ENCODE peak calls at places on chromosome 12, in eight cellular contexts. Z, F, Y, T, N, H, S and V are unnamed samples.

GRCh38 chr12:90695415-90695814 is 259.6 kb downstream of the CCER1 start:
- DNase-seq in Z (no peak), F (peak; percentile 18), Y (no peak), T (peak; percentile 34), N (no peak), H (no peak), S (no peak), V (no peak)

GRCh38 chr12:108712164-108712924 is 19.0 kb downstream of the CORO1C start:
- DNase-seq in Z (no peak), F (no peak), Y (no peak), T (no peak), N (no peak), H (no peak), S (no peak), V (no peak)

GRCh38 chr12:48980389-48980952 is 2.3 kb downstream of the WNT1 start:
- DNase-seq in Z (no peak), F (no peak), Y (no peak), T (no peak), N (no peak), H (no peak), S (peak; percentile 53), V (no peak)

GRCh38 chr12:52316701-52317100 is 4.5 kb downstream of the KRT83 start:
- DNase-seq in Z (no peak), F (no peak), Y (no peak), T (no peak), N (no peak), H (no peak), S (no peak), V (no peak)

GRCh38 chr12:22658214-22658613 is 33.2 kb downstream of the ETNK1 start:
- DNase-seq in Z (no peak), F (peak; percentile 10), Y (peak; percentile 75), T (peak; percentile 51), N (no peak), H (no peak), S (no peak), V (no peak)

GRCh38 chr12:127230843-127231260 is 1036.1 kb upstream of the TMEM132C start:
- DNase-seq in Z (no peak), F (peak; percentile 65), Y (peak; percentile 98), T (peak; percentile 83), N (no peak), H (peak; percentile 15), S (no peak), V (no peak)

GRCh38 chr12:6443361-6443983 is 1.3 kb upstream of the CD27 start:
- DNase-seq in Z (no peak), F (no peak), Y (no peak), T (no peak), N (no peak), H (no peak), S (no peak), V (no peak)

GRCh38 chr12:68198490-68199086 is 27.0 kb downstream of the IL26 start:
- DNase-seq in Z (no peak), F (no peak), Y (no peak), T (no peak), N (no peak), H (no peak), S (no peak), V (no peak)

GRCh38 chr12:6640497-6640896 is 4.7 kb upstream of the LPAR5 start:
- DNase-seq in Z (no peak), F (no peak), Y (no peak), T (no peak), N (no peak), H (no peak), S (no peak), V (no peak)

GRCh38 chr12:80412343-80412953 is 31.6 kb upstream of the PTPRQ start:
- DNase-seq in Z (no peak), F (peak; percentile 76), Y (peak; percentile 44), T (peak; percentile 80), N (no peak), H (peak; percentile 8), S (no peak), V (no peak)

GRCh38 chr12:98418357-98419075 is 96.9 kb upstream of the TMPO start:
- DNase-seq in Z (peak; percentile 80), F (peak; percentile 98), Y (peak; percentile 95), T (peak; percentile 95), N (peak; percentile 29), H (no peak), S (peak; percentile 89), V (peak; percentile 86)

GRCh38 chr12:61538951-61539350 is 721.3 kb upstream of the USP15 start:
- DNase-seq in Z (no peak), F (no peak), Y (peak; percentile 21), T (peak; percentile 2), N (no peak), H (no peak), S (no peak), V (no peak)

GRCh38 chr12:80230068-80230467 is 130.7 kb downstream of the OTOGL start:
- DNase-seq in Z (no peak), F (no peak), Y (peak; percentile 7), T (no peak), N (no peak), H (no peak), S (no peak), V (no peak)

GRCh38 chr12:6180300-6181051 is 19.7 kb upstream of the CD9 start:
- DNase-seq in Z (peak; percentile 59), F (peak; percentile 80), Y (peak; percentile 63), T (peak; percentile 90), N (no peak), H (no peak), S (no peak), V (peak; percentile 72)

GRCh38 chr12:6735448-6736191 is 11.8 kb downstream of the COPS7A start:
- DNase-seq in Z (peak; percentile 44), F (peak; percentile 72), Y (peak; percentile 62), T (peak; percentile 65), N (peak; percentile 43), H (peak; percentile 32), S (peak; percentile 69), V (peak; percentile 83)

GRCh38 chr12:52682938-52683574 is 2.8 kb upstream of the KRT1 start:
- DNase-seq in Z (no peak), F (no peak), Y (no peak), T (no peak), N (no peak), H (no peak), S (no peak), V (no peak)

GRCh38 chr12:47346251-47347019 is 266.7 kb upstream of the AMIGO2 start:
- DNase-seq in Z (no peak), F (no peak), Y (no peak), T (no peak), N (no peak), H (no peak), S (no peak), V (no peak)

GRCh38 chr12:51887476-51888315 is at the start of gene ANKRD33:
- DNase-seq in Z (no peak), F (peak; percentile 63), Y (no peak), T (peak; percentile 28), N (no peak), H (no peak), S (peak; percentile 55), V (peak; percentile 72)

GRCh38 chr12:56839489-56840442 is 76.6 kb downstream of the HSD17B6 start:
- DNase-seq in Z (no peak), F (peak; percentile 66), Y (no peak), T (peak; percentile 33), N (no peak), H (peak; percentile 13), S (peak; percentile 47), V (peak; percentile 27)

GRCh38 chr12:15336772-15337553 is 14.7 kb downstream of the PTPRO start:
- DNase-seq in Z (no peak), F (peak; percentile 30), Y (peak; percentile 56), T (peak; percentile 59), N (no peak), H (no peak), S (no peak), V (no peak)

GRCh38 chr12:102808412-102808811 is 108.6 kb downstream of the PAH start:
- DNase-seq in Z (no peak), F (no peak), Y (no peak), T (no peak), N (no peak), H (no peak), S (no peak), V (no peak)
- H3K36me3 ChIP-seq in Z (no peaks in the 10 kb centered on the region), F (no peaks in the 10 kb centered on the region), Y (no peaks in the 10 kb centered on the region), T (no peaks in the 10 kb centered on the region), N (no peaks in the 10 kb centered on the region), H (no peaks in the 10 kb centered on the region), S (no peaks in the 10 kb centered on the region), V (no peaks in the 10 kb centered on the region)

DNA sequence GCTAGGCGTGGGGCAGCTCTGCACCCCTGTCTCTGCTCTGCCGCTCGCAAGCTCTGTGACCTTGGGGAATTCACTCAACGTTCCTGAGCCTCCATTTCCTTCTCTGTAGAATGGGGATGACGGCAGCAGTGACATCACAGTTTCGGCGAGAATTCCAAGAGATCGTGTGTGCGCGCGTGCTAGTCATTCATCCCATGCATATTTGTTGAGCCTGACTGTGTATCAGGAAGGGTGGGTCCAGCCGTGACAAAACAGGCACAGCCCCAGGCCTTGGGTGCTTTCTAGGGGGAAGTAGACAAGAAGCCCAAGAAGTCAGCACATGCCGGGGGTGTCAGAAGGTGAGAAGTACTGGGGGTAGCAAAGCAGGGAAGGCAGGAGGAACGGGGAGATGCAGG is 145.6 kb upstream of the NCOR2 start:
- DNase-seq in Z (peak; percentile 42), F (peak; percentile 18), Y (no peak), T (no peak), N (peak; percentile 58), H (no peak), S (peak; percentile 38), V (peak; percentile 66)
- TF ChIP-seq CTCF in Z (no peak), F (no peak), Y (no peak), T (no peak), N (no peak), H (no peak), S (no peak), V (no peak)

GRCh38 chr12:111450676-111451075 is 45.0 kb downstream of the SH2B3 start:
- DNase-seq in Z (no peak), F (no peak), Y (no peak), T (no peak), N (no peak), H (no peak), S (no peak), V (no peak)
- H3K36me3 ChIP-seq in Z (peaks cover 16% of the 10 kb centered on the region), F (peaks cover 46% of the 10 kb centered on the region), Y (peaks cover 75% of the 10 kb centered on the region), T (peaks cover 38% of the 10 kb centered on the region), N (peaks cover 45% of the 10 kb centered on the region), H (peaks cover 7% of the 10 kb centered on the region), S (no peaks in the 10 kb centered on the region), V (peaks cover 75% of the 10 kb centered on the region)

GRCh38 chr12:121214171-121214777 is 4.3 kb downstream of the P2RX4 start:
- DNase-seq in Z (no peak), F (peak; percentile 78), Y (peak; percentile 20), T (peak; percentile 41), N (no peak), H (no peak), S (no peak), V (no peak)
- TF ChIP-seq CTCF in Z (no peak), F (no peak), Y (no peak), T (no peak), N (no peak), H (no peak), S (no peak), V (no peak)

DNA sequence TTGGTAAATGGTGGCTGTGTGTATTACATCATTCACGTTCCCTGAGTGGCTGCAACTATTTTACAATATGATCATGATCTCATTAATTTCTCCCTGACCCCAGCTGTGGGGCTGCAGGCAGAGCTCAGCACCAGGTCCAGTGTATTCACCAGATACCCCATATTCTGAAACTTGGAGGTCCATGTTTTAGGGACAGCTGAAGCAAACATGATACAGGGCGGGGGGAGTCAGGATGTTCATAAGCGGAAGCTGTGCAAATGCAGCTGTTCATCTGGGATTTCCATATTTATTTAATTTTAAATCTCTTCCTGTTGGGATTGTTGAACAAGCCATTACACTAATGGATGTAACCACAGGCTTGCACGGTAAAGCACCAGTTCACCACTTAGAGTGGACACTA is 106.4 kb downstream of the CCDC60 start:
- DNase-seq in Z (no peak), F (no peak), Y (no peak), T (no peak), N (no peak), H (no peak), S (no peak), V (no peak)
- H3K36me3 ChIP-seq in Z (no peaks in the 10 kb centered on the region), F (no peaks in the 10 kb centered on the region), Y (no peaks in the 10 kb centered on the region), T (no peaks in the 10 kb centered on the region), N (no peaks in the 10 kb centered on the region), H (no peaks in the 10 kb centered on the region), S (no peaks in the 10 kb centered on the region), V (no peaks in the 10 kb centered on the region)